ENCODE peak calls at places on chromosome 6, in six cellular contexts. P, H, U, B, W and Z are unnamed samples.

GRCh38 chr6:3229566-3230274 is 2.3 kb upstream of the TUBB2B start:
- DNase-seq in P (no peak), H (no peak), U (no peak), B (no peak), W (peak; percentile 66), Z (no peak)

GRCh38 chr6:11979866-11980265 is 32.2 kb upstream of the HIVEP1 start:
- DNase-seq in P (no peak), H (no peak), U (no peak), B (no peak), W (no peak), Z (no peak)

GRCh38 chr6:134447883-134448387 is 130.0 kb upstream of the SGK1 start:
- DNase-seq in P (no peak), H (no peak), U (no peak), B (no peak), W (no peak), Z (no peak)

GRCh38 chr6:17394192-17394611 is 807 bp downstream of the CAP2 start:
- DNase-seq in P (no peak), H (no peak), U (peak; percentile 71), B (no peak), W (peak; percentile 15), Z (no peak)

GRCh38 chr6:140711019-140711613 is 1336.7 kb upstream of the CITED2 start:
- DNase-seq in P (no peak), H (no peak), U (no peak), B (no peak), W (no peak), Z (no peak)

GRCh38 chr6:129717287-129717686 is 7.3 kb upstream of the ARHGAP18 start:
- DNase-seq in P (no peak), H (no peak), U (peak; percentile 99), B (no peak), W (no peak), Z (no peak)

GRCh38 chr6:129740013-129740412 is 30.0 kb upstream of the ARHGAP18 start:
- DNase-seq in P (no peak), H (no peak), U (no peak), B (no peak), W (no peak), Z (no peak)

GRCh38 chr6:43846556-43846955 is 76.5 kb downstream of the VEGFA start:
- DNase-seq in P (no peak), H (no peak), U (no peak), B (no peak), W (no peak), Z (no peak)

GRCh38 chr6:73521351-73522254 is 771 bp upstream of the EEF1A1 start:
- DNase-seq in P (no peak), H (no peak), U (peak; percentile 69), B (no peak), W (no peak), Z (peak; percentile 23)

GRCh38 chr6:163413345-163414116 is 987 bp upstream of the QKI start:
- DNase-seq in P (no peak), H (peak; percentile 89), U (peak; percentile 88), B (no peak), W (peak; percentile 97), Z (peak; percentile 88)
- TF ChIP-seq POLR2A in P (peak; percentile 83), H (peak; percentile 18), U (peak; percentile 84), B (peak; percentile 35), W (peak; percentile 79), Z (peak; percentile 39)

GRCh38 chr6:36320475-36320874 is 16.2 kb downstream of the BNIP5 start:
- DNase-seq in P (no peak), H (no peak), U (peak; percentile 76), B (no peak), W (no peak), Z (no peak)

GRCh38 chr6:36317623-36318022 is 19.1 kb downstream of the BNIP5 start:
- DNase-seq in P (no peak), H (no peak), U (no peak), B (no peak), W (no peak), Z (no peak)

GRCh38 chr6:36318690-36319435 is 17.8 kb downstream of the BNIP5 start:
- DNase-seq in P (no peak), H (no peak), U (peak; percentile 33), B (no peak), W (no peak), Z (no peak)

GRCh38 chr6:36319834-36320233 is 16.9 kb downstream of the BNIP5 start:
- DNase-seq in P (no peak), H (no peak), U (no peak), B (no peak), W (no peak), Z (no peak)

GRCh38 chr6:36319436-36319762 is 17.3 kb downstream of the BNIP5 start:
- DNase-seq in P (no peak), H (no peak), U (no peak), B (no peak), W (no peak), Z (no peak)
- TF ChIP-seq POLR2AphosphoS5 in P (no peak), H (no peak), U (no peak), B (no peak), W (no peak), Z (no peak)

GRCh38 chr6:125208625-125209249 is 55.2 kb downstream of the TPD52L1 start:
- DNase-seq in P (no peak), H (no peak), U (no peak), B (no peak), W (no peak), Z (no peak)

GRCh38 chr6:125210667-125211066 is 57.1 kb downstream of the TPD52L1 start:
- DNase-seq in P (no peak), H (no peak), U (no peak), B (no peak), W (no peak), Z (no peak)

GRCh38 chr6:125205931-125206330 is 52.4 kb downstream of the TPD52L1 start:
- DNase-seq in P (no peak), H (no peak), U (no peak), B (no peak), W (no peak), Z (no peak)

GRCh38 chr6:125206389-125206788 is 52.8 kb downstream of the TPD52L1 start:
- DNase-seq in P (no peak), H (no peak), U (no peak), B (no peak), W (no peak), Z (no peak)

DNA sequence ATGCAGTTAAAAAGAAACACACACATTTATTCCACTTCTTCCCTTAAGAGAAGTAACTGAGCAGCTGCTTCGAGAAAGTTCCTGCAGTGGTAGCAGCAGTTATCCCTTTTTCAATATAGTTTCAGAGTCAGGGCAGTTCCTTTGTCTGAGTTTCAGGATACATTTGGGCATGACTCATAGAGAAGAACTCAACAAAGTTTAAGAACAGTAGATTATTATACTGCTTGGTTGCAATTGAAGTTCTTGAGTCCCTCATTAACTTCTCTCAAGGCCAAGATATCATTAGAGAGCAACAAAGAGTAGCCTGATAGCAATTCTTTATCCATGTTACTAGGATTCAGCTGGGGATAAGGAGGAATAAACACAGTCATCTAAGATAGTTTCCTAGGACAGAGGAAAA is 54.4 kb downstream of the TPD52L1 start:
- DNase-seq in P (no peak), H (no peak), U (no peak), B (no peak), W (no peak), Z (no peak)
- TF ChIP-seq TAF1 in P (no peak), H (no peak), U (no peak), B (no peak), W (no peak), Z (no peak)

GRCh38 chr6:161439093-161439492 is 165.2 kb upstream of the AGPAT4 start:
- DNase-seq in P (no peak), H (no peak), U (no peak), B (no peak), W (peak; percentile 63), Z (no peak)
- TF ChIP-seq POLR2A in P (no peak), H (no peak), U (no peak), B (no peak), W (no peak), Z (no peak)

GRCh38 chr6:28927856-28928255 is 4.1 kb upstream of the TRIM27 start:
- DNase-seq in P (no peak), H (no peak), U (no peak), B (no peak), W (no peak), Z (no peak)

GRCh38 chr6:28920281-28920680 is 3.5 kb downstream of the TRIM27 start:
- DNase-seq in P (no peak), H (no peak), U (no peak), B (no peak), W (no peak), Z (no peak)

GRCh38 chr6:28922841-28923317 is 906 bp downstream of the TRIM27 start:
- DNase-seq in P (no peak), H (no peak), U (no peak), B (no peak), W (no peak), Z (no peak)

GRCh38 chr6:28923318-28924102 is at the start of gene TRIM27:
- DNase-seq in P (peak; percentile 34), H (peak; percentile 79), U (peak; percentile 88), B (peak; percentile 63), W (peak; percentile 93), Z (peak; percentile 80)

GRCh38 chr6:28922004-28922840 is 1.6 kb downstream of the TRIM27 start:
- DNase-seq in P (no peak), H (no peak), U (peak; percentile 90), B (no peak), W (peak; percentile 85), Z (no peak)
- TF ChIP-seq POLR2AphosphoS5 in P (no peak), H (no peak), U (peak; percentile 8), B (no peak), W (peak; percentile 50), Z (no peak)

DNA sequence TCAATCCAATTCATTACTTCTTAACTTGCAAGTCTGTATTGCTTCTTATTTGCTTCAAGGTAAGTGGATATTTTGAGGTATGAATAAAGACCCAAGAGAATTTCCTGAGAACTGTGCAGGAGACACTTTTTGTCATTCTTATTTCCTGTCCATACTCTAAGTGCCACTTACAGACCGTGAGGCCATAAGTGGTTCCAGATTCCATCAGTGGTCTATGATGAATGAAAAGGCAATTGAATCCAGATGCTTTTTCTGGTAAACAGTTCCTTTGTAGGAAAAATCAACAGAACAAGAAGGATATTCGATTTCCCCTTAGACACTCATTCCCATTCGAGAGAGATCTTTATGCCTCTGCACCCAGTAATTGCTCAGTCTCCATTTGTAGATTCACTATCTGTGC is 58.3 kb upstream of the PDE10A start:
- DNase-seq in P (no peak), H (no peak), U (no peak), B (no peak), W (no peak), Z (no peak)
- TF ChIP-seq TAF1 in P (no peak), H (no peak), U (no peak), B (no peak), W (no peak), Z (no peak)

GRCh38 chr6:7996538-7997225 is 67.5 kb downstream of the BLOC1S5 start:
- DNase-seq in P (no peak), H (no peak), U (peak; percentile 31), B (no peak), W (no peak), Z (no peak)
- TF ChIP-seq POLR2A in P (no peak), H (no peak), U (no peak), B (no peak), W (no peak), Z (no peak)